ENCODE peak calls at places on chromosomes 12 and 14, in nine cellular contexts. Z is cerebellar cortex, Q is progenitor cell of endocrine pancreas, H is HEK293T, V is fibroblast of the conjunctiva, Y is cardiac septum, C is posterior cingulate gyrus, W is BJ, J is coronary artery. X is an unnamed sample.

GRCh38 chr12:87690236-87690810 is 338.9 kb downstream of the C12orf50 start:
- DNase-seq in H (no peak), V (no peak), Y (no peak), Q (no peak), W (no peak), Z (no peak), C (no peak), J (no peak), X (no peak)

GRCh38 chr12:701896-702539 is 38.8 kb upstream of the NINJ2 start:
- DNase-seq in W (no peak), Z (no peak), C (peak; percentile 56), Y (no peak), H (no peak), J (no peak), V (no peak), Q (no peak), X (peak; percentile 18)

GRCh38 chr14:21913759-21914158 is 240.1 kb upstream of the OR4E1 start:
- DNase-seq in Y (no peak), V (peak; percentile 41), Q (peak; percentile 16), W (no peak), H (peak; percentile 66), Z (peak; percentile 44), C (peak; percentile 34), J (no peak), X (no peak)

GRCh38 chr14:80519002-80519401 is 307.7 kb upstream of the DIO2 start:
- DNase-seq in Q (no peak), Y (no peak), C (no peak), W (no peak), H (no peak), Z (no peak), V (no peak), J (no peak), X (no peak)

GRCh38 chr12:98955284-98955683 is 310.2 kb downstream of the APAF1 start:
- DNase-seq in W (no peak), Q (no peak), J (no peak), V (no peak), Y (no peak), C (no peak), H (peak; percentile 42), Z (peak; percentile 16), X (no peak)

GRCh38 chr14:74619672-74620131 is 7.7 kb upstream of the LTBP2 start:
- DNase-seq in V (peak; percentile 95), H (no peak), Z (peak; percentile 56), Y (peak; percentile 90), J (peak; percentile 91), W (peak; percentile 96), C (no peak), Q (no peak), X (no peak)

GRCh38 chr14:59632381-59632780 is 55.8 kb upstream of the CCDC175 start:
- DNase-seq in Q (no peak), W (no peak), Y (no peak), V (no peak), C (peak; percentile 20), Z (peak; percentile 50), J (no peak), H (peak; percentile 63), X (no peak)

GRCh38 chr14:51202914-51203665 is 37.0 kb upstream of the TMX1 start:
- DNase-seq in Y (no peak), V (no peak), J (no peak), C (no peak), Q (no peak), H (no peak), W (no peak), Z (no peak), X (no peak)

GRCh38 chr14:100470523-100470897 is 116.7 kb downstream of the BEGAIN start:
- DNase-seq in V (no peak), H (no peak), J (no peak), Q (no peak), Y (no peak), W (no peak), C (no peak), Z (no peak), X (no peak)

GRCh38 chr14:57502581-57503254 is 9.1 kb upstream of the CCDC198 start:
- DNase-seq in Z (no peak), Q (no peak), H (no peak), V (no peak), Y (no peak), J (no peak), W (no peak), C (peak; percentile 12), X (no peak)

GRCh38 chr14:103908580-103908979 is 19.7 kb upstream of the TDRD9 start:
- DNase-seq in Z (no peak), C (no peak), W (no peak), Q (no peak), H (no peak), V (no peak), J (no peak), Y (no peak), X (no peak)

GRCh38 chr14:77761205-77761931 is 412 bp upstream of the SNW1 start:
- DNase-seq in J (no peak), H (peak; percentile 42), Y (no peak), C (peak; percentile 3), W (peak; percentile 2), Q (no peak), V (peak; percentile 92), Z (peak; percentile 61), X (no peak)

GRCh38 chr12:56154818-56155217 is 2.4 kb downstream of the MYL6B start:
- DNase-seq in C (no peak), H (no peak), J (no peak), Z (no peak), W (no peak), Q (no peak), Y (no peak), V (no peak), X (no peak)

GRCh38 chr14:85416771-85417170 is 113.2 kb upstream of the FLRT2 start:
- DNase-seq in Q (no peak), C (no peak), W (no peak), J (no peak), V (peak; percentile 50), Y (no peak), Z (no peak), H (no peak), X (no peak)

GRCh38 chr12:109736552-109737108 is 23.0 kb downstream of the FAM222A start:
- DNase-seq in W (no peak), Y (peak; percentile 67), J (no peak), Z (no peak), C (no peak), V (peak; percentile 6), H (peak; percentile 24), Q (peak; percentile 67), X (peak; percentile 86)

GRCh38 chr12:93896962-93897361 is 219.8 kb downstream of the CRADD start:
- DNase-seq in Y (no peak), W (no peak), J (no peak), Q (no peak), Z (no peak), C (no peak), H (no peak), V (no peak), X (no peak)

GRCh38 chr12:110869803-110870202 is 23.0 kb downstream of the CCDC63 start:
- DNase-seq in V (no peak), W (no peak), Q (no peak), Y (no peak), J (no peak), Z (no peak), C (no peak), H (no peak), X (no peak)

GRCh38 chr12:10967409-10967808 is 19.3 kb downstream of the TAS2R50 start:
- DNase-seq in Y (no peak), C (no peak), H (no peak), Q (no peak), Z (no peak), J (no peak), W (peak; percentile 83), V (peak; percentile 68), X (no peak)

GRCh38 chr12:14313379-14313778 is 52.1 kb upstream of the ATF7IP start:
- DNase-seq in H (no peak), Q (no peak), Z (no peak), V (no peak), J (no peak), W (no peak), C (no peak), Y (no peak), X (no peak)

GRCh38 chr14:93100570-93100969 is 15.2 kb downstream of the ITPK1 start:
- DNase-seq in Z (no peak), V (no peak), W (no peak), C (no peak), H (no peak), Y (no peak), Q (no peak), J (no peak), X (no peak)

GRCh38 chr14:34554540-34555250 is 15.2 kb upstream of the EAPP start:
- DNase-seq in Q (no peak), C (no peak), W (no peak), H (no peak), Y (no peak), V (no peak), Z (peak; percentile 55), J (no peak), X (peak; percentile 39)

GRCh38 chr14:90399541-90400444 is 3.0 kb downstream of the CALM1 start:
- DNase-seq in Q (peak; percentile 76), Z (peak; percentile 97), W (no peak), J (peak; percentile 89), C (peak; percentile 89), Y (peak; percentile 94), H (peak; percentile 88), V (peak; percentile 87), X (peak; percentile 93)

GRCh38 chr14:30177776-30178175 is 250.1 kb upstream of the PRKD1 start:
- DNase-seq in J (no peak), Y (no peak), C (no peak), H (no peak), Q (no peak), V (no peak), Z (no peak), W (no peak), X (no peak)

GRCh38 chr14:94138256-94138655 is 8.9 kb upstream of the IFI27L2 start:
- DNase-seq in C (no peak), W (no peak), Q (no peak), J (no peak), V (no peak), Z (no peak), Y (no peak), H (no peak), X (no peak)

X was measured in mesenteric fat pad.